ENCODE peak calls at places on chromosomes 12 and 14, in six cellular contexts. X is lung, M is fibroblast of mammary gland, A is ovary, G is lower lobe of right lung, Q is psoas muscle. C is an unnamed sample.

GRCh38 chr12:44500423-44500822 is 375.7 kb downstream of the NELL2 start:
- DNase-seq in X (no peak), M (no peak), A (no peak), G (no peak), Q (peak; percentile 45), C (no peak)

GRCh38 chr14:59484611-59485174 is 376 bp downstream of the JKAMP start:
- DNase-seq in X (no peak), M (peak; percentile 37), A (no peak), G (no peak), Q (no peak), C (no peak)

GRCh38 chr12:132523576-132524331 is 33.8 kb downstream of the FBRSL1 start:
- DNase-seq in X (peak; percentile 62), M (peak; percentile 39), A (peak; percentile 59), G (peak; percentile 81), Q (peak; percentile 87), C (peak; percentile 35)

GRCh38 chr12:2922329-2922728 is 31.6 kb downstream of the TULP3 start:
- DNase-seq in X (no peak), M (peak; percentile 6), A (no peak), G (no peak), Q (no peak), C (no peak)

GRCh38 chr12:78375461-78375860 is 489.1 kb upstream of the SYT1 start:
- DNase-seq in X (no peak), M (no peak), A (no peak), G (no peak), Q (no peak), C (no peak)

GRCh38 chr14:23242076-23242475 is 4.3 kb downstream of the RNF212B start:
- DNase-seq in X (no peak), M (no peak), A (no peak), G (no peak), Q (no peak), C (no peak)

GRCh38 chr14:76862546-76863282 is 36.5 kb downstream of the LRRC74A start:
- DNase-seq in X (no peak), M (no peak), A (no peak), G (no peak), Q (no peak), C (no peak)

GRCh38 chr14:38788060-38788459 is 315.0 kb downstream of the SEC23A start:
- DNase-seq in X (no peak), M (no peak), A (no peak), G (no peak), Q (no peak), C (no peak)

GRCh38 chr14:77707355-77707723 is 484 bp downstream of the ALKBH1 start:
- DNase-seq in X (no peak), M (peak; percentile 60), A (no peak), G (no peak), Q (no peak), C (peak; percentile 37)

GRCh38 chr14:32572867-32573149 is 243.7 kb downstream of the AKAP6 start:
- DNase-seq in X (no peak), M (no peak), A (no peak), G (no peak), Q (no peak), C (no peak)

GRCh38 chr12:78442454-78442801 is 422.1 kb upstream of the SYT1 start:
- DNase-seq in X (no peak), M (peak; percentile 66), A (no peak), G (no peak), Q (no peak), C (peak; percentile 14)

GRCh38 chr14:36517242-36518030 is 2.6 kb downstream of the NKX2-1 start:
- DNase-seq in X (no peak), M (no peak), A (no peak), G (peak; percentile 55), Q (no peak), C (no peak)

GRCh38 chr12:57735198-57735855 is 3.2 kb downstream of the AGAP2 start:
- DNase-seq in X (no peak), M (no peak), A (no peak), G (no peak), Q (no peak), C (no peak)

GRCh38 chr14:38944691-38945090 is 158.3 kb downstream of the SEC23A start:
- DNase-seq in X (no peak), M (no peak), A (no peak), G (no peak), Q (no peak), C (no peak)

GRCh38 chr12:50234347-50234746 is 49.0 kb downstream of the LIMA1 start:
- DNase-seq in X (no peak), M (peak; percentile 70), A (no peak), G (no peak), Q (no peak), C (peak; percentile 90)

GRCh38 chr12:82655751-82656150 is 31.0 kb upstream of the TMTC2 start:
- DNase-seq in X (no peak), M (no peak), A (no peak), G (no peak), Q (no peak), C (no peak)

GRCh38 chr14:32808574-32809098 is 130.0 kb upstream of the NPAS3 start:
- DNase-seq in X (no peak), M (peak; percentile 55), A (no peak), G (no peak), Q (no peak), C (no peak)

GRCh38 chr14:54182419-54183040 is 214.3 kb upstream of the CDKN3 start:
- DNase-seq in X (no peak), M (peak; percentile 82), A (no peak), G (no peak), Q (no peak), C (peak; percentile 89)

GRCh38 chr14:44756577-44756976 is 205.2 kb downstream of the KLHL28 start:
- DNase-seq in X (no peak), M (no peak), A (no peak), G (no peak), Q (no peak), C (no peak)

GRCh38 chr12:16155938-16156337 is 121.5 kb downstream of the SLC15A5 start:
- DNase-seq in X (no peak), M (peak; percentile 28), A (no peak), G (no peak), Q (no peak), C (peak; percentile 36)

GRCh38 chr12:5944053-5944452 is 1.0 kb downstream of the ANO2 start:
- DNase-seq in X (no peak), M (no peak), A (no peak), G (no peak), Q (no peak), C (no peak)

DNA sequence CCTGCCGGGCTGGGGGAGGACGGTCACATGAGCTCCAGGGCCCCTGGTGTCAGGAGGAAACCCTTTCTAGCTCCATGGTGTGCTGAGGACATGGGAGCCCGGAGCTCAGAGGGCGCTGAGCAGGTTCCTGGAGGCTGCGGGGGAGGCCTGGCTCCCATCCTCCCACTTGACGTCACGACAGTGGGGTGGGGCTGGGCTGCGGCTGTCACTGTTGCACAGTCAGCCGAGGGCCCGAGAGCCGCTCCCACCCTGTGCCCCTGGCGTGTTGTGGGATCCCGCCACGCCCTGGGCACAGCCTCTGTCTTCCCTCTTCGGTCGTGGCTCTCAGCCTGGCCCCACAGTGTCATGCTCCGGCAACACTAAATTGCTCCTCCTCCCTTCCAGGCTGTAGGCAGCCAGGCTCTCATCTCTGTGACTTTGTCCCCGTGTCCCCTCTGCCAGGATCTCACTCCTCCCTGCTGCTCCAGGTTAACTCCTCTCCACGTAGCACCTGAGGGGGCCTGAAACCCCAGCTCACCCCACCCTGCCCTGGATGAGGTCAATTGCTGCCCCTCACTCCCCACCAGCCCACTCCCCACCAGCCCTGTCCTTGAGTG is 33.0 kb downstream of the BEGAIN start:
- DNase-seq in X (no peak), M (peak; percentile 37), A (peak; percentile 76), G (peak; percentile 78), Q (no peak), C (peak; percentile 40)
- H3K4me3 ChIP-seq in X (no peak overlapping the region), M (no peak overlapping the region), A (no peak overlapping the region), G (no peak overlapping the region), Q (no peak overlapping the region), C (no peak overlapping the region)

GRCh38 chr12:123238961-123239360 is 5.7 kb downstream of the MTRFR start:
- DNase-seq in X (no peak), M (no peak), A (no peak), G (no peak), Q (no peak), C (peak; percentile 51)

GRCh38 chr12:123237646-123238329 is 4.6 kb downstream of the MTRFR start:
- DNase-seq in X (peak; percentile 73), M (peak; percentile 76), A (peak; percentile 77), G (peak; percentile 68), Q (peak; percentile 76), C (peak; percentile 77)

GRCh38 chr12:123233505-123234299 is 466 bp downstream of the MTRFR start:
- DNase-seq in X (no peak), M (no peak), A (no peak), G (no peak), Q (no peak), C (no peak)

GRCh38 chr12:123242083-123242904 is 9.1 kb downstream of the MTRFR start:
- DNase-seq in X (no peak), M (no peak), A (no peak), G (no peak), Q (no peak), C (no peak)

GRCh38 chr12:123238330-123238682 is 5.1 kb downstream of the MTRFR start:
- DNase-seq in X (no peak), M (no peak), A (no peak), G (no peak), Q (no peak), C (no peak)
- TF ChIP-seq CTCF in X (no peak), M (no peak), A (no peak), G (no peak), Q (no peak), C (no peak)

DNA sequence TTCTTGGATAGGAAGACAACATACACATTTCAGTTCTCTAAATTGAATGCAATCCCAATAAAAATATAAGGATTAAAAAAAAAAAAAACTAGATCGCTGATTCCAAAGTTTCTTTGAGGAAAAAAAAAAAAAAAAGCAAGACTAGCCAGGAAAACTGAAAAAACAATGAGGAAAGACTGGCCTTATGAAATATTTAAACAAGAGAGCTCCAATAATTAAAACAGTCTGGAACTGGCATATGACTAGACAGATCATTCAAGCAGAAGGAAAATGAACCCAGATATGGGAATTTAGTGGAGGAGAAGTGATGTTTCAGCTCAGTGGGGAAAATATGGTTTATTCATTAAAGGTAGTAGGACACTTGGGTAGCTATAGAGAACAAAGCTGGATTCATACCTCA is 42.1 kb upstream of the TBC1D15 start:
- DNase-seq in X (no peak), M (peak; percentile 28), A (no peak), G (no peak), Q (no peak), C (no peak)
- H3K4me3 ChIP-seq in X (no peak overlapping the region), M (no peak overlapping the region), A (no peak overlapping the region), G (no peak overlapping the region), Q (no peak overlapping the region), C (no peak overlapping the region)

DNA sequence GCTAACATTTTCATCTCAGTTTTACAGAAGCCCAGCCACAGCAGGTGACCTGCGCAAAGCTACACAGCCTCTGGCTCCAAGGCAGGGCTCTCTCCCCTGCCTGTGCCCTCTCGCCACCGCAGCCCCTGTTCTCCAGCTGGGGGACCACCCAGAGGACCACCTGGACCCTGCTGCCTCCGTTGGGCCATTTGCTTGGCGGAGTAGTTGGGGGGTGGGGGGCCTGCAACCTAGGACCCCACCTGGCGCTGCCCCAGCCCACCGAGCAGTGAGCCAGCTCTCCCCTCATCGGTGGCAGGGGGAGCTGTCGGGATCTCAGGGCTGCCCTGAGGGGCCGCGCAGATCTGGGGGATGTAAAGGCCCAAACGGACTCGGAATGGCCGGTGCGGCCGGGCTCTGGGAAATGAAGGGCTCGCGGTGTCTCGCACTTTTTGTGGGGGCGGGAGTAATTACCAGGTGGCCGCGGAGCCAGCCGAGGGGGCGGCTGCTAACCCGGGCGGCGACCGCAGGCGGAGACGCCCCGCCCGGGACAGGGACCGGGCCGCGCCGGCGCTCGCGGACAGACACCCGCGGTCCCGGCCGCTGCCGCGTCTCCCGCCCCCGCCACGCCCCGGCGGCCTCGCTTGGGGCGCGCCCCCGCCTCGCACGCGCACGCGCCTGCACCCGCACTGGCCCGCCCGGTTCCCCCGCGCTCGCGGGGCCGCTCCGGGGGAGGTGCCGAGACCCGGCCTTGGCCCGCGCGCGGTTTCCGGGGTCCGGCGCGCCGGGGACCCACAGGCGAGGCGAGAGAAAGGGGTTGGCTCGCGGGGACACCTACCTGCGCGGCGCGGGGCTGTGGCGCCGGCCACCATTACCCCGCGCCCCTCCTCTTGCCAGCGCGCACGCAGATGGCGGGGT is 8.6 kb upstream of the GPR68 start:
- DNase-seq in X (no peak), M (no peak), A (peak; percentile 47), G (peak; percentile 63), Q (no peak), C (no peak)
- TF ChIP-seq CTCF in X (no peak), M (no peak), A (no peak), G (no peak), Q (no peak), C (no peak)